ENCODE peak calls at places on chromosomes 7 and 10, in four cellular contexts. J is A549, F is adrenal gland, K is body of pancreas. E is an unnamed sample. For H3K4me1, the result is how much of the 10 kb centered on the place peaks cover.

GRCh38 chr7:43586251-43586900 is 3.5 kb downstream of the STK17A start:
- DNase-seq in K (no peak), J (peak), F (no peak), E (no peak)

GRCh38 chr10:84118395-84119006 is 20.8 kb upstream of the GHITM start:
- DNase-seq in K (no peak), J (peak), F (no peak), E (no peak)

GRCh38 chr10:13767721-13768178 is 181.0 kb downstream of the PRPF18 start:
- DNase-seq in J (no peak), K (no peak), F (no peak), E (no peak)

GRCh38 chr7:151799506-151799905 is 77.4 kb downstream of the PRKAG2 start:
- DNase-seq in F (no peak), J (no peak), K (no peak), E (no peak)

GRCh38 chr10:30775779-30776591 is 146.4 kb upstream of the LYZL2 start:
- DNase-seq in K (no peak), F (no peak), J (no peak), E (no peak)

GRCh38 chr10:103756277-103756869 is 99.0 kb downstream of the SH3PXD2A start:
- DNase-seq in F (no peak), J (no peak), K (no peak), E (no peak)

GRCh38 chr10:125977206-125977605 is 80.8 kb downstream of the FANK1 start:
- DNase-seq in K (no peak), F (no peak), J (no peak), E (no peak)

GRCh38 chr10:93235686-93236085 is 162.0 kb downstream of the CYP26A1 start:
- DNase-seq in K (no peak), J (peak), F (peak), E (no peak)

GRCh38 chr7:22563621-22564241 is 63.7 kb upstream of the STEAP1B start:
- DNase-seq in F (no peak), K (no peak), J (no peak), E (no peak)

GRCh38 chr7:43077732-43078391 is 34.6 kb upstream of the HECW1 start:
- DNase-seq in K (no peak), J (peak), F (no peak), E (no peak)

GRCh38 chr7:121803041-121803440 is 69.9 kb upstream of the PTPRZ1 start:
- DNase-seq in K (no peak), J (no peak), F (no peak), E (no peak)

GRCh38 chr10:95236068-95236903 is 42.2 kb downstream of the ACSM6 start:
- DNase-seq in J (no peak), F (no peak), K (no peak), E (no peak)

GRCh38 chr7:14305233-14305866 is 315.9 kb upstream of the ETV1 start:
- DNase-seq in J (no peak), F (peak), K (no peak), E (no peak)

DNA sequence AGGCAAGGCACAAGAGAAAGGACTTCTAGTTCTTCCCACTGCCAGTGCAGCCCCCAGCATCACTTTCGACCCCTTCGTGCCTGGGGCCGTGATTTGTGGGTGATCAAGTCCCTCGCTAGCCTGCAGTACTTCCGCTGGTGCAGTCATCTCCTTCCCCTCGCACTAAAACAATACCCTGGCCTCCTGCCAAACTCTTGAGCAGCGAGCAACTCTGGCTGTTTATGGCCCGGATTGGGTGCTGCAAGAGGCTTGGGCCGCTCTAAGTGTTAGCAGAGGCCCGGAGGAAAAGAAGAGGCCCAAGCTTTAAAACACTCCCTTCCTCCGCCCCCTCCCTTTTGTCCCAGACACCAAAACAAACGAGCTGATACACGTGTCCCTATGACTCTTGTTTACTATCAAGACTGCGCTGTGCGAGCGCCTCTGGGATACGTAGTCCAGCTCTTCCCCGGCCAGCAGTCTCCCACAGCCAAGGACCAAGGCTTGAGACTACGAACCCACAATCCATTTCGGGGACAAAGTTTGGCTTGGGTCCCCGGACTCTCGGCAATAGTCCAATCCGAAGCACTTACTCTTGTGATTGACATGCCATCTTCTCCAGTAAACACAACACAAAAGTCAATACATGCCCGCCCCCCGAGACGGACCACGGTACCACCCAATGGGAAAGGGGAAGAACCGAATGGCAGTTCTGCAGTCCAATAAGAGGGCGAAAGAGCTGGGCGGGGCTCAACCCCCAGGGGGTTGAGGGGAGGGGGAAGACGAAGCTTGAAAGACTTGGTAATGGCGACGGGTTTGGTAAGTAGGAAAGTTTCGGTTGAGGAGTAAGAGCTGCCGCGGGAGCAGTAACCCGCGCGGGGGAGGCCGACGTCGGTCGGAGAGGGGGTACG is at the start of gene HBP1:
- DNase-seq in F (peak), K (peak), J (peak), E (peak)
- TF ChIP-seq POLR2A in F (peak), K (peak), J (no peak), E (peak)

DNA sequence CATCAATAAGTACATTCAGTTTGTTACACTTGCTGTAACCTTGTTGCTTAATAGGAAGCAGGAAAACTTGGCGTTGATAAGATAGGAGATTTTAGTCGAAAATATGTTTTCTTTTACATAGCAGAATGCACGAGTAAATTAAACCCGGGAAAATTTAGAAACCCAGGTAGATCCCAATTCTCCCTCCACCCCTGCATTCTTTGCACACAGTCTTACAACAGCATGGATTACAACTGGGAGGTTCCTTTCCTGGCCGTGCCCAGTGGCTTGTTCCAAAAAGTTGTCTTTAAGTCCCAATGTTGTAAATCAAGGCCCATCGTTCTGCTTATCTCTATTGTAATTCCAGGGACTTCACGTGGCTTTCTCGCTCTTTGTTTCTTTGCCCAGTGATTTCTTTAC is 1.1 kb upstream of the DPY19L1 start:
- DNase-seq in F (peak), J (no peak), K (no peak), E (no peak)
- H3K27ac ChIP-seq in F (peak), J (peak), K (peak), E (peak)

GRCh38 chr7:28627869-28628268 is 215.6 kb downstream of the CREB5 start:
- DNase-seq in J (no peak), F (no peak), K (no peak), E (no peak)

GRCh38 chr7:28626629-28627262 is 214.4 kb downstream of the CREB5 start:
- DNase-seq in F (peak), J (peak), K (peak), E (no peak)

GRCh38 chr7:28625446-28625845 is 213.1 kb downstream of the CREB5 start:
- DNase-seq in F (no peak), J (no peak), K (no peak), E (no peak)

GRCh38 chr7:28626191-28626590 is 213.9 kb downstream of the CREB5 start:
- DNase-seq in F (no peak), J (no peak), K (no peak), E (no peak)

GRCh38 chr7:28627263-28627653 is 214.9 kb downstream of the CREB5 start:
- DNase-seq in F (no peak), J (no peak), K (no peak), E (no peak)
- H3K4me1 ChIP-seq in F (under half), J (under half), K (under half), E (under half)

GRCh38 chr7:141701489-141702046 is 398 bp downstream of the DENND11 start:
- DNase-seq in F (peak), J (no peak), K (peak), E (no peak)

GRCh38 chr7:141700848-141701371 is 1.1 kb downstream of the DENND11 start:
- DNase-seq in J (no peak), F (no peak), K (no peak), E (no peak)

GRCh38 chr7:141702892-141703291 is 926 bp upstream of the DENND11 start:
- DNase-seq in F (no peak), K (no peak), J (no peak), E (no peak)

GRCh38 chr7:141700291-141700847 is 1.6 kb downstream of the DENND11 start:
- DNase-seq in K (no peak), F (no peak), J (no peak), E (no peak)

DNA sequence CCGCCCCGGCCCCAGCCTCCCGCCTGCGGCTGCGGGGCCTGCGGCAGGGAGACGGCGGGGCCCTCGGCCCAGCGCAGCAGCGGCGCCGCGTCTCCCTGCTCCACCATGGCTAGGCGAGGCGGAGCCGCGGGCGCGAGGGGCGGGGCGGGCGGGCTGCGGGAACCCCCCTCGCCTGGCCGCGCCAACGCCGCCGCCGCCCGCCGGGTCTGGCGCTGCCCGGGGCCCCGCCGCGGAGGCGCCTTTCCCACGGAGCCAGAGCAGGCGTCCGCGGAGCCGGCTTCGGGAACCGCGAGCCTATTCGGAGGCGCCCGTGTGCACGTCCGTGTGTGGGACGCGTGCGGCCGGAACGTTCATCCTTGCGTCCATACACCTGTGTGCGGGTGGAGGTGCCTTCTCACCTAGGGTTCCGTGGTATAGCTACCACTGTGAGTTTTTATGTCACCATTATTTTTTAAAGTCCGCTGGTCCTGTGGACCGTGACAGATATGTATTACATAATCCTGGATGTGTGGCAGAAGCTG is at the start of gene DENND11:
- DNase-seq in J (no peak), K (peak), F (peak), E (no peak)
- TF ChIP-seq POLR2A in J (peak), K (no peak), F (no peak), E (no peak)